ENCODE peak calls at places on chromosomes 4 and X, in seven cellular contexts. N is suprapubic skin, A is right lobe of liver, P is dermis blood vessel endothelial cell, K is left colon, M is frontal cortex, S is amniotic epithelial cell. T is an unnamed sample.

GRCh38 chr4:109875106-109875505 is 27.2 kb downstream of the LRIT3 start:
- DNase-seq in P (no peak), N (no peak), M (no peak), A (no peak), S (no peak), K (no peak), T (no peak)

GRCh38 chrX:20571611-20572010 is 304.9 kb upstream of the RPS6KA3 start:
- DNase-seq in M (no peak), N (no peak), S (peak; percentile 22), P (peak; percentile 1), A (no peak), K (no peak), T (no peak)

GRCh38 chr4:40916880-40917279 is 167.1 kb downstream of the NSUN7 start:
- DNase-seq in S (peak; percentile 32), P (peak; percentile 68), N (no peak), M (no peak), A (no peak), K (peak; percentile 31), T (no peak)

GRCh38 chrX:68462197-68462596 is 28.9 kb upstream of the OPHN1 start:
- DNase-seq in A (no peak), M (no peak), P (peak; percentile 48), K (no peak), N (no peak), S (peak; percentile 65), T (no peak)

GRCh38 chr4:80434238-80434637 is 98.7 kb downstream of the CFAP299 start:
- DNase-seq in P (no peak), S (peak; percentile 85), A (no peak), M (no peak), N (no peak), K (no peak), T (no peak)

GRCh38 chr4:15601862-15602261 is 53.3 kb downstream of the FBXL5 start:
- DNase-seq in K (no peak), N (no peak), A (no peak), S (no peak), P (no peak), M (no peak), T (no peak)

GRCh38 chrX:97026406-97026805 is 142.7 kb downstream of the RPA4 start:
- DNase-seq in M (no peak), N (no peak), K (no peak), P (peak; percentile 51), A (no peak), S (peak; percentile 40), T (no peak)

GRCh38 chr4:15702941-15703403 is at the start of gene BST1:
- DNase-seq in P (peak; percentile 60), K (peak; percentile 83), S (peak; percentile 62), A (peak; percentile 71), N (peak; percentile 88), M (peak; percentile 55), T (no peak)

GRCh38 chr4:55906999-55907398 is 41.7 kb upstream of the CEP135 start:
- DNase-seq in S (peak; percentile 16), M (no peak), N (no peak), A (no peak), P (peak; percentile 69), K (no peak), T (no peak)

GRCh38 chr4:41142946-41143720 is 71.2 kb downstream of the APBB2 start:
- DNase-seq in M (no peak), P (peak; percentile 73), K (no peak), S (peak; percentile 96), N (no peak), A (peak; percentile 83), T (no peak)

GRCh38 chr4:91116861-91117260 is 989.7 kb downstream of the CCSER1 start:
- DNase-seq in P (no peak), N (no peak), S (peak; percentile 52), M (no peak), A (no peak), K (no peak), T (no peak)

GRCh38 chr4:177190995-177191568 is 118.6 kb upstream of the NEIL3 start:
- DNase-seq in K (no peak), A (no peak), M (no peak), N (no peak), S (peak; percentile 47), P (no peak), T (no peak)

GRCh38 chrX:49155243-49155899 is 7.2 kb upstream of the MAGIX start:
- DNase-seq in N (no peak), M (no peak), K (peak; percentile 80), A (no peak), P (peak; percentile 78), S (peak; percentile 75), T (no peak)

GRCh38 chrX:39398973-39399268 is 597.7 kb downstream of the MID1IP1 start:
- DNase-seq in N (no peak), K (no peak), A (no peak), S (no peak), P (peak; percentile 0), M (no peak), T (no peak)

GRCh38 chr4:143085224-143085623 is 99.5 kb upstream of the USP38 start:
- DNase-seq in A (no peak), N (no peak), K (no peak), P (peak; percentile 2), S (no peak), M (no peak), T (no peak)

GRCh38 chr4:183588169-183588675 is 70.8 kb downstream of the RWDD4 start:
- DNase-seq in P (no peak), A (no peak), K (no peak), S (peak; percentile 85), M (peak; percentile 25), N (no peak), T (no peak)

GRCh38 chr4:98779021-98779420 is 120.6 kb upstream of the TSPAN5 start:
- DNase-seq in P (no peak), A (no peak), M (no peak), S (peak; percentile 35), K (no peak), N (no peak), T (no peak)

GRCh38 chr4:55125763-55126541 is 557 bp upstream of the KDR start:
- DNase-seq in K (no peak), S (no peak), N (no peak), P (peak; percentile 41), M (no peak), A (no peak), T (no peak)

GRCh38 chr4:23884261-23884660 is 5.6 kb downstream of the PPARGC1A start:
- DNase-seq in N (no peak), P (no peak), A (no peak), K (no peak), M (no peak), S (peak; percentile 12), T (no peak)

GRCh38 chr4:157012781-157013180 is 41.2 kb upstream of the PDGFC start:
- DNase-seq in S (peak; percentile 92), K (no peak), M (no peak), A (no peak), P (no peak), N (no peak), T (no peak)

GRCh38 chrX:78456909-78457308 is 129.5 kb upstream of the CYSLTR1 start:
- DNase-seq in P (no peak), A (no peak), K (no peak), N (no peak), S (no peak), M (no peak), T (no peak)

GRCh38 chrX:49303346-49303745 is at the start of gene GAGE10:
- DNase-seq in P (no peak), N (no peak), K (no peak), A (no peak), M (no peak), S (no peak), T (no peak)

GRCh38 chr4:41418444-41418843 is 119.5 kb upstream of the LIMCH1 start:
- DNase-seq in K (no peak), M (no peak), N (no peak), P (no peak), S (peak; percentile 98), A (peak; percentile 51), T (no peak)

GRCh38 chrX:118528089-118528753 is 32.6 kb downstream of the DOCK11 start:
- DNase-seq in S (no peak), K (no peak), M (no peak), P (no peak), N (no peak), A (no peak), T (no peak)

GRCh38 chr4:147640331-147640730 is 23.1 kb downstream of the TMEM184C start:
- DNase-seq in P (no peak), A (no peak), K (no peak), N (no peak), M (no peak), S (peak; percentile 32), T (no peak)

GRCh38 chr4:23805381-23805780 is 84.5 kb downstream of the PPARGC1A start:
- DNase-seq in P (no peak), M (no peak), S (no peak), N (no peak), K (no peak), A (no peak), T (no peak)

GRCh38 chrX:129688097-129688496 is 33.3 kb upstream of the APLN start:
- DNase-seq in M (no peak), P (no peak), S (no peak), K (no peak), A (no peak), N (no peak), T (no peak)

GRCh38 chr4:64682946-64683345 is 273.7 kb upstream of the TECRL start:
- DNase-seq in K (no peak), A (no peak), M (no peak), N (no peak), P (no peak), S (no peak), T (no peak)

GRCh38 chr4:169243808-169244207 is 26.9 kb downstream of the SH3RF1 start:
- DNase-seq in M (no peak), P (peak; percentile 47), K (no peak), N (no peak), A (no peak), S (peak; percentile 54), T (no peak)

GRCh38 chrX:13545731-13546130 is 23.7 kb upstream of the EGFL6 start:
- DNase-seq in A (no peak), S (no peak), M (no peak), N (no peak), K (no peak), P (no peak), T (no peak)

GRCh38 chrX:109472939-109473713 is 8.8 kb downstream of the GUCY2F start:
- DNase-seq in M (no peak), A (no peak), P (peak; percentile 50), K (no peak), S (peak; percentile 27), N (no peak), T (no peak)

GRCh38 chr4:123352240-123352945 is 44.2 kb upstream of the SPRY1 start:
- DNase-seq in S (peak; percentile 37), A (no peak), K (no peak), M (peak; percentile 38), N (no peak), P (peak; percentile 64), T (no peak)

GRCh38 chrX:632391-633042 is 1.9 kb downstream of the SHOX start:
- DNase-seq in K (no peak), A (peak; percentile 23), M (no peak), P (no peak), S (no peak), N (no peak), T (no peak)

GRCh38 chrX:16869393-16870094 is 618 bp downstream of the RBBP7 start:
- DNase-seq in M (peak; percentile 20), S (peak; percentile 10), N (no peak), A (peak; percentile 44), K (peak; percentile 34), P (peak; percentile 46), T (no peak)

GRCh38 chr4:86334020-86334750 is 25.7 kb downstream of the MAPK10 start:
- DNase-seq in S (peak; percentile 27), K (no peak), N (no peak), P (no peak), A (no peak), M (no peak), T (no peak)

GRCh38 chr4:71270901-71271300 is 67.9 kb upstream of the SLC4A4 start:
- DNase-seq in S (peak; percentile 44), P (no peak), A (no peak), K (peak; percentile 34), N (no peak), M (no peak), T (no peak)

GRCh38 chr4:168101026-168101425 is 8.7 kb downstream of the ANXA10 start:
- DNase-seq in A (no peak), K (no peak), N (no peak), S (peak; percentile 37), M (no peak), P (peak; percentile 56), T (no peak)

GRCh38 chr4:176156656-176157055 is 38.7 kb downstream of the SPATA4 start:
- DNase-seq in A (no peak), M (no peak), P (no peak), K (no peak), S (peak; percentile 80), N (no peak), T (no peak)